ENCODE peak calls at places on chromosomes 11 and 22, in nine cellular contexts. F is AG04450; G is cardiac muscle cell; R is fibroblast of lung; B is CD4-positive, alpha-beta T cell; Y is fibroblast of pulmonary artery; H is RWPE2; O is heart right ventricle; N is endothelial cell. L is an unnamed sample.

GRCh38 chr11:46896719-46897406 is 21.5 kb downstream of the LRP4 start:
- DNase-seq in F (no peak), G (peak), R (peak), B (no peak), Y (peak), H (no peak), O (no peak), N (no peak), L (peak)

GRCh38 chr11:9953994-9954626 is 290.2 kb downstream of the SWAP70 start:
- DNase-seq in F (no peak), G (no peak), R (no peak), B (no peak), Y (peak), H (no peak), O (no peak), N (no peak), L (no peak)

GRCh38 chr11:6402561-6402981 is 12.3 kb downstream of the SMPD1 start:
- DNase-seq in F (no peak), G (no peak), R (peak), B (peak), Y (no peak), H (no peak), O (no peak), N (no peak), L (no peak)

GRCh38 chr11:96061730-96062524 is 138.0 kb upstream of the MTMR2 start:
- DNase-seq in F (no peak), G (peak), R (peak), B (peak), Y (no peak), H (no peak), O (no peak), N (no peak), L (no peak)

GRCh38 chr22:41746563-41747400 is 47.5 kb downstream of the MEI1 start:
- DNase-seq in F (peak), G (peak), R (peak), B (peak), Y (peak), H (no peak), O (peak), N (peak), L (peak)

GRCh38 chr11:8767466-8768142 is 85.0 kb downstream of the RPL27A start:
- DNase-seq in F (no peak), G (no peak), R (peak), B (no peak), Y (no peak), H (no peak), O (no peak), N (no peak), L (no peak)

GRCh38 chr11:8060801-8061554 is 20.0 kb upstream of the TUB start:
- DNase-seq in F (peak), G (no peak), R (peak), B (no peak), Y (peak), H (no peak), O (no peak), N (no peak), L (no peak)

GRCh38 chr22:39204216-39204615 is 40.6 kb downstream of the PDGFB start:
- DNase-seq in F (no peak), G (no peak), R (no peak), B (no peak), Y (no peak), H (peak), O (no peak), N (no peak), L (no peak)

GRCh38 chr22:31646186-31647019 is 15.6 kb downstream of the PISD start:
- DNase-seq in F (peak), G (no peak), R (peak), B (no peak), Y (peak), H (peak), O (no peak), N (no peak), L (no peak)

GRCh38 chr11:43987384-43988039 is 45.1 kb downstream of the C11orf96 start:
- DNase-seq in F (no peak), G (no peak), R (peak), B (no peak), Y (peak), H (no peak), O (peak), N (no peak), L (no peak)

GRCh38 chr11:79546366-79546765 is 105.5 kb upstream of the TENM4 start:
- DNase-seq in F (no peak), G (no peak), R (no peak), B (no peak), Y (no peak), H (no peak), O (no peak), N (no peak), L (no peak)

GRCh38 chr11:14905104-14906033 is 13.3 kb upstream of the CYP2R1 start:
- DNase-seq in F (no peak), G (peak), R (peak), B (peak), Y (peak), H (no peak), O (peak), N (peak), L (peak)

GRCh38 chr11:14125529-14125928 is 163.0 kb downstream of the SPON1 start:
- DNase-seq in F (no peak), G (no peak), R (no peak), B (no peak), Y (no peak), H (no peak), O (no peak), N (no peak), L (no peak)

GRCh38 chr22:45934659-45935341 is 42.2 kb downstream of the WNT7B start:
- DNase-seq in F (peak), G (peak), R (peak), B (no peak), Y (peak), H (peak), O (peak), N (no peak), L (no peak)

GRCh38 chr22:25359601-25360261 is 140.3 kb downstream of the CRYBB2 start:
- DNase-seq in F (no peak), G (no peak), R (no peak), B (no peak), Y (no peak), H (no peak), O (no peak), N (no peak), L (no peak)

GRCh38 chr22:32951807-32952153 is 106.4 kb downstream of the SYN3 start:
- DNase-seq in F (no peak), G (peak), R (no peak), B (no peak), Y (peak), H (no peak), O (peak), N (no peak), L (no peak)

GRCh38 chr11:98455500-98456186 is 565.1 kb upstream of the CNTN5 start:
- DNase-seq in F (no peak), G (no peak), R (no peak), B (no peak), Y (no peak), H (no peak), O (no peak), N (no peak), L (no peak)

GRCh38 chr11:123590296-123590912 is 64.0 kb downstream of the SCN3B start:
- DNase-seq in F (no peak), G (no peak), R (peak), B (no peak), Y (peak), H (no peak), O (peak), N (peak), L (no peak)

GRCh38 chr11:31856248-31856647 is 45.1 kb upstream of the PAX6 start:
- DNase-seq in F (no peak), G (no peak), R (no peak), B (no peak), Y (no peak), H (no peak), O (no peak), N (no peak), L (no peak)

GRCh38 chr11:83520849-83521248 is 234.7 kb upstream of the CCDC90B start:
- DNase-seq in F (no peak), G (no peak), R (no peak), B (no peak), Y (no peak), H (no peak), O (no peak), N (no peak), L (no peak)

GRCh38 chr11:70326365-70326803 is 55.9 kb downstream of the PPFIA1 start:
- DNase-seq in F (peak), G (no peak), R (no peak), B (no peak), Y (peak), H (no peak), O (peak), N (no peak), L (no peak)

GRCh38 chr22:46758098-46758497 is 4.4 kb upstream of the TBC1D22A start:
- DNase-seq in F (no peak), G (no peak), R (no peak), B (no peak), Y (no peak), H (no peak), O (no peak), N (no peak), L (no peak)

GRCh38 chr22:23137905-23138520 is 3.8 kb downstream of the RSPH14 start:
- DNase-seq in F (no peak), G (no peak), R (peak), B (peak), Y (no peak), H (no peak), O (peak), N (no peak), L (no peak)

GRCh38 chr22:27193215-27193614 is 535.8 kb downstream of the MIAT start:
- DNase-seq in F (no peak), G (no peak), R (no peak), B (no peak), Y (no peak), H (no peak), O (no peak), N (no peak), L (no peak)

GRCh38 chr11:1979607-1980006 is 18.0 kb downstream of the H19 start:
- DNase-seq in F (no peak), G (no peak), R (no peak), B (no peak), Y (no peak), H (no peak), O (no peak), N (no peak), L (no peak)
- TF ChIP-seq CTCF in F (no peak), G (no peak), R (no peak), B (no peak), Y (no peak), H (no peak), O (no peak), N (no peak), L (no peak)

DNA sequence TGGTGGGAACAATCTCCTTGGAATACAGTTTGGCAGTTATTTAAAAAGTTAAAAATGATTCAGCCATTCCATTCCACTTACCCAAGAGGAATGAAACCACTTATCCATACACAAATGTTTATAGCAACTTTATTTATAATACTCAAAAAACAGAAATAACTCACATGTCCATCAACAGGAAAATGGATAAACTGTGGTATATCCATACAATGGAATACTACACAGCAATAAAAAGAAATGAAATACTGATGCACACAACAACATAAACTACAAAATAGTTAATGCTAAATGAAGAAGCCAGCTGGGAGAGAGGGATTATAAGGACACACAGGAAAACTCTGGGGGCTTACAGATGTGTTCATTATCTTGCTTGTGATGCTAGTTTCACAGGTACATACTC is 64.7 kb downstream of the FCHSD2 start:
- DNase-seq in F (no peak), G (no peak), R (no peak), B (no peak), Y (no peak), H (no peak), O (no peak), N (no peak), L (no peak)
- TF ChIP-seq CTCF in F (no peak), G (no peak), R (no peak), B (no peak), Y (no peak), H (no peak), O (no peak), N (no peak), L (no peak)

GRCh38 chr11:48020092-48020755 is 39.9 kb downstream of the PTPRJ start:
- DNase-seq in F (no peak), G (no peak), R (no peak), B (no peak), Y (no peak), H (no peak), O (no peak), N (no peak), L (no peak)
- TF ChIP-seq CTCF in F (no peak), G (no peak), R (no peak), B (no peak), Y (no peak), H (no peak), O (no peak), N (no peak), L (no peak)

DNA sequence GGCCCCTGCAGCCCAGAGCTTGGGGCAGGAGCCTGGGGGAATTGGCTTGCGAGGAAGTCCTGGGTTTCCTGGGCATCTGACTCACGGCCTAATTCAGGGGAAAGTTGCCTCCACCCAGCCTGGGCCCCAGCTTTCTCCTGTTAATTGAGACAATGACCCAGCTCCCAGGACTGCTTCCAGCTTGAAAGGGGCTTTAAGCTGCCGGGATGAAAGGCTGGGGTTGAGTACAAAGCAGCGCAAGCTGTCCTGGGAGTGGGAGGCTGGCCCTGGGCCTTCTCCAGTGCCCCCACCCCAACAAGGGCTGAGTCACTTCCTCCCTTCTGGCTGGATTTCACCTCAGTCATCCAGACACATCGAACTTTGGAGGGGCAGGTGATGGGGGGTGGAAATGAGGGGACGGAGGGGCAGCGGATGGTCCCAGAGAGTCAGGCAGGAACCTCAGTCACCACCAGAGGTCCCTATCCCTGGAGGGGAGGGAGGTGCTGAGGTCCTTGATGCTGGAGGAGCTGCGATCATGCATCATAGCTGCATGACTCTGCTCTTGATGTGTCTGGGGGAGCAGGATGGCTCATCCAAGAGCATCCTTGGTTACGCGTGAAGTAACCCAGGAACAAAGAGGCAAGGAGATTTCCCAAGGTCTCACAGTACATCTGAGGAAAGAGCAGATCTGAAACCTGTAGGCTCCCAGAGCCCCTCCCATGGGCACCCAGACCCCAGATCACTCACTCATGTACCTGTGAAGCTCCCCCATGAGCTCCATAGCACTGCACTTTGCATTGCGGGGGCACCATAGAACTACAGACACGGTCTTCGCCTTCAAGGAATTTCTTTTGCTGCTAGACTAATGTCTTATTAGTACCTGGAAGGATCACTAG is 30.0 kb upstream of the OAF start:
- DNase-seq in F (no peak), G (no peak), R (peak), B (no peak), Y (peak), H (no peak), O (no peak), N (no peak), L (no peak)
- TF ChIP-seq CTCF in F (peak), G (peak), R (no peak), B (no peak), Y (peak), H (no peak), O (no peak), N (peak), L (no peak)

DNA sequence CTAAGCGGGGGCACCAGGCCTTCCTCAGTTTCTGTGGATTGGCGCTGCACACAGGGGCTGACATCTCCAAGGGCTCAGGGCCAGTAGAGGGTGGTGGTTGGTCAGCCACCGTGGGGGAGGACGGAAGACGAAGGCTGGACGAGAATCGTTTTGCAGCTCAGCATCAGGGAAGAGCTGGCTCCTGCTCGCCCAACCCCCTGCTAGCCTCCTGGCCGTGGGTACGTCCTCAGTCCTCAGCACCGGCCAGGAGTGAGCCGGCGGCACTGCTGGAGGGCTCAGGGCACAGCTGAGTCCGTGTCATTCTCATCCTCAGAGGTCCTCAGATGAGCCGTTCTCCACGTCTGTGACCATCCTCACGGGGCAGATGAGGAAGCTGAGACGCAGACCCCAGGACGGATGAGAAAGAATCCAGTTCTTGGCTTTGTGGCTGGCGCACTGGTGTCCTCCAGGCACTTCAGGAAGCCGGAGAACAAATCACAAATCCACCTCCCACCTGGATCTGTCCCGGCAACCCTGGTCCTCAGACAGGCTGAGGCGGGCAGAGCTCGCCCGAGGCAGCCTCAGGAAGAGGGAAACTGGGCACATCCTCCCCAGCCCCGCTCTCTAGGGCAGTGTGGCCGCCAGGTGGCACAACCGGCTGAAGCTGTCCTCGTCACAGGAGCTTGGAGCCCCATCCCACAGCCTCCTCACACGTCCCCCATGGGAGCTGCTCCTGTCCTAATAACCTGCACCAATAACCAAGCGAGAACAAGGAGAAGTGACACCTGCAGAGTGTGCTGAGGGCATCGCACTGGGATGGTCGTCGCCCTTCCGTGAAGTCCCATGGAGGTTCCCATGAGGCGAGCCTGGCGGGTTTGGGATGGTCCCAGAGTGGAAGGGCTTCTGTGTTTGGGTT is 393.7 kb downstream of the BRD1 start:
- DNase-seq in F (no peak), G (no peak), R (no peak), B (no peak), Y (no peak), H (no peak), O (no peak), N (no peak), L (no peak)
- TF ChIP-seq CTCF in F (no peak), G (no peak), R (no peak), B (no peak), Y (no peak), H (no peak), O (no peak), N (no peak), L (no peak)

DNA sequence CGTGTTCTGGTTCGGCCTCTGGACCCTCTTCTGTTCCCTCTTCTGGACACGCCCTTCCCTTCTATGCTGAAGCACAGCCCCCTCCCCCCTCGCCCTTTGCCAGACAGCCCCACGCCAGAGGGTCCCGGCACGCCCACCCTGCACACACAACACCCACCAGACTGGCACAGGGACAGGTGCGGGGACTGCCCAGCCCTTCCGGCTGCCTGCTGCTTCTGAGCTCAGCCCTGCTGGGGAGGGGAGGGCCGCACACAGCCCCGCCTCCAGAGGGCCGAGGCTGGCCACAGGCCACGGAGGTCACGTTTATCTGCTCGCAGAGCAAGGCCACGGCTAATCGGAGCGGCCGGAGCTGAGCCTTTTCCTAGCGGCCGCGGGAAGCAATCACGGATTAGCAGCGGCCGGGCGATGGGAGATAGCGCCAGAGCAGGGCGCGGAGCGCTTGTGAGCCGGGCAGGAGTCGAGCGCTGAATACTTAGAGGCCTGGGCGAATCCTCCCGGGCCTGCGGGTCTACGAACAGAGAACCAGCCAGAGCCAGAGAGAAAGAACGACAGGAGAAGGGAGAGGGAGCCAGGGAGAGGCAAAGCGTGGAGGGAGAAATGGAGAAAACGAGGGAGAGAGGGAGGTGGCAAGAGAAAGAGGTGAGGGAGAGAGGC is 21.5 kb downstream of the OTUB1 start:
- DNase-seq in F (no peak), G (peak), R (no peak), B (no peak), Y (peak), H (no peak), O (peak), N (peak), L (no peak)
- TF ChIP-seq CTCF in F (no peak), G (peak), R (peak), B (no peak), Y (peak), H (no peak), O (peak), N (no peak), L (no peak)